ENCODE peak calls at places on chromosomes 13 and 19, in four cellular contexts. R, L, F and T are unnamed samples.
A peak's percentile ranks its signal among the peaks of the same experiment; 100 is the strongest.

GRCh38 chr13:102556806-102557205 is 40.0 kb upstream of the TPP2 start:
- DNase-seq in R (no peak), F (no peak), L (no peak), T (no peak)

GRCh38 chr13:41595298-41595697 is 137.9 kb downstream of the RGCC start:
- DNase-seq in R (no peak), F (no peak), L (no peak), T (no peak)

GRCh38 chr19:16033136-16033530 is 43.2 kb upstream of the TPM4 start:
- DNase-seq in F (no peak), L (no peak), R (no peak), T (no peak)

GRCh38 chr13:31043891-31044657 is 111.6 kb downstream of the TEX26 start:
- DNase-seq in R (peak; percentile 79), F (peak; percentile 83), L (peak; percentile 70), T (peak; percentile 94)

GRCh38 chr19:30689474-30689873 is 317.3 kb downstream of the ZNF536 start:
- DNase-seq in R (no peak), L (no peak), F (no peak), T (no peak)

GRCh38 chr13:47399599-47399998 is 502.7 kb upstream of the HTR2A start:
- DNase-seq in L (no peak), R (no peak), F (no peak), T (peak; percentile 60)

GRCh38 chr13:77168232-77168631 is 141.3 kb upstream of the FBXL3 start:
- DNase-seq in R (no peak), F (no peak), L (no peak), T (no peak)

GRCh38 chr13:47457631-47458030 is 543.4 kb downstream of the SUCLA2 start:
- DNase-seq in R (no peak), F (no peak), L (no peak), T (no peak)

GRCh38 chr19:4555657-4556561 is 3.6 kb downstream of the SEMA6B start:
- DNase-seq in F (no peak), L (no peak), R (no peak), T (peak; percentile 91)

GRCh38 chr13:48843630-48844380 is 131.9 kb upstream of the FNDC3A start:
- DNase-seq in L (no peak), F (no peak), R (no peak), T (no peak)

GRCh38 chr13:79194272-79194671 is 211.8 kb downstream of the RBM26 start:
- DNase-seq in L (no peak), F (no peak), R (no peak), T (no peak)

GRCh38 chr13:50171585-50172282 is 156.5 kb downstream of the KCNRG start:
- DNase-seq in L (no peak), R (no peak), F (no peak), T (no peak)

GRCh38 chr13:113123226-113124150 is 889 bp downstream of the F10 start:
- DNase-seq in R (no peak), L (no peak), F (no peak), T (peak; percentile 76)

GRCh38 chr19:50817941-50818858 is 5.4 kb downstream of the KLK1 start:
- DNase-seq in F (peak; percentile 75), L (peak; percentile 19), R (peak; percentile 91), T (peak; percentile 98)

GRCh38 chr19:30001794-30002193 is 59.8 kb downstream of the URI1 start:
- DNase-seq in L (no peak), R (no peak), F (no peak), T (no peak)

GRCh38 chr13:90454002-90454636 is 893.4 kb upstream of the MIR17HG start:
- DNase-seq in R (no peak), F (no peak), L (no peak), T (no peak)

GRCh38 chr13:56903710-56904109 is 237.0 kb upstream of the PRR20A start:
- DNase-seq in F (no peak), R (no peak), L (no peak), T (no peak)

GRCh38 chr19:3983936-3984583 is 1.2 kb downstream of the EEF2 start:
- DNase-seq in L (no peak), F (peak; percentile 61), R (peak; percentile 53), T (peak; percentile 56)

GRCh38 chr13:109155301-109155761 is 525.9 kb downstream of the MYO16 start:
- DNase-seq in R (no peak), L (no peak), F (no peak), T (no peak)

GRCh38 chr19:34808566-34808965 is 35.6 kb upstream of the ZNF599 start:
- DNase-seq in L (no peak), F (no peak), R (no peak), T (no peak)

DNA sequence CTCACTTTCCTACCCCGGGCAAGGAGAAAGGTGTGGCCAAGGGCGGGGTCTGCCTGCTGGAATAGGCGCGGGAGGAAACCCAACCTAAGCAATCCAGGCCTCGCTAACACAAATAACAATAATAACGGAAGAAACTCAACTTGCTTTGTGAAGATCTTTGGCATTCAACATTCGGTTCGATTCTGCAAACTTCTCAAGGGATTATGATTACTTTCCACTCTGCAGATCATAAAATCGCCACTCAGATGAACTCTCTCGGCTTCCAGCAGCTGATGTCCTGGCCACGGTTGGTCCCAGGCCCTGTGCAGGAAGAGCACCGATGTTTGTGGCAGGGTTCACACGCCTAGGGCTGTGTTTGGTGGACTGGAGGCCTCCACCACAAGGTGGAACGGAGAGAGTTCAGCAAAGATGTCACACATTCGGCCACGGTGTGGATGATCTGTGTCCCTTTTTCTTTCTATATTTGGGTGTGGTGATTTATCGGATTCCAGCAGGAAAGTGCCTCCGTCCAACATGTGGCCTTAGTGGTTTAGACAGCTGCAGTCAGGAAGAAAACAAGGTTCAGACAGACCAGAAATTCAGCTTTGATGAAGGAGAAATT is 420 bp upstream of the SHISA2 start:
- DNase-seq in L (no peak), R (no peak), F (no peak), T (no peak)
- H3K27me3 ChIP-seq in L (peaks cover 94% of the 10 kb centered on the region), R (no peaks in the 10 kb centered on the region), F (peaks cover 51% of the 10 kb centered on the region), T (peaks cover 13% of the 10 kb centered on the region)

GRCh38 chr19:39124136-39124764 is 1.3 kb upstream of the PAK4 start:
- DNase-seq in L (no peak), R (no peak), F (no peak), T (peak; percentile 63)
- H3K27ac ChIP-seq in L (no peak overlapping the region), R (no peak overlapping the region), F (no peak overlapping the region), T (peak overlapping the region; percentile 53)

GRCh38 chr13:94345374-94346195 is 133.9 kb downstream of the DCT start:
- DNase-seq in R (no peak), F (no peak), L (no peak), T (no peak)
- TF ChIP-seq CTCF in R (no peak), F (no peak), L (no peak), T (peak; percentile 58)

GRCh38 chr19:42176990-42177685 is 40.3 kb downstream of the DEDD2 start:
- DNase-seq in R (peak; percentile 61), L (peak; percentile 48), F (peak; percentile 71), T (peak; percentile 91)

GRCh38 chr19:42177686-42178019 is 39.8 kb downstream of the DEDD2 start:
- DNase-seq in R (no peak), F (no peak), L (no peak), T (no peak)

GRCh38 chr19:42175335-42175734 is 42.1 kb downstream of the DEDD2 start:
- DNase-seq in F (no peak), L (no peak), R (no peak), T (no peak)

GRCh38 chr19:42175952-42176648 is 41.4 kb downstream of the DEDD2 start:
- DNase-seq in F (no peak), R (no peak), L (no peak), T (peak; percentile 65)

DNA sequence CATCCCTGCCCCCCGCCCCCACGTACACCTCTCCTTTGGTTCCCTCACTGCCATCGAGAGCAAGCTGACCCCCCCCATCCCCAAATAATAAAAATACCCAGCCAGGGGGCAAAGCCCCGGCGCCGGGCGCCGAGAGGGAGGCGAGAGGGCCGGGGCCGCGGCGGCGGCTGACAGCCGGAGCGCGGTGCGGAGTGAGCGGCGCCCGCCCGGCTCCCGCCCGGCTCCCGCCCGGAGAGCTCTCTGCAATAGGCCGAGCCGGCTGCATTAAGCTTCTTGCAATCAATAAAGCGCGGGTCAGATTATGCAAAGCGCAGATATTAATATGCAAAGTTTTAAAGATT is 40.9 kb downstream of the DEDD2 start:
- DNase-seq in L (no peak), F (no peak), R (no peak), T (no peak)
- H3K27me3 ChIP-seq in L (peaks cover 86% of the 10 kb centered on the region), F (peaks cover 32% of the 10 kb centered on the region), R (peaks cover 2% of the 10 kb centered on the region), T (peaks cover 91% of the 10 kb centered on the region)

DNA sequence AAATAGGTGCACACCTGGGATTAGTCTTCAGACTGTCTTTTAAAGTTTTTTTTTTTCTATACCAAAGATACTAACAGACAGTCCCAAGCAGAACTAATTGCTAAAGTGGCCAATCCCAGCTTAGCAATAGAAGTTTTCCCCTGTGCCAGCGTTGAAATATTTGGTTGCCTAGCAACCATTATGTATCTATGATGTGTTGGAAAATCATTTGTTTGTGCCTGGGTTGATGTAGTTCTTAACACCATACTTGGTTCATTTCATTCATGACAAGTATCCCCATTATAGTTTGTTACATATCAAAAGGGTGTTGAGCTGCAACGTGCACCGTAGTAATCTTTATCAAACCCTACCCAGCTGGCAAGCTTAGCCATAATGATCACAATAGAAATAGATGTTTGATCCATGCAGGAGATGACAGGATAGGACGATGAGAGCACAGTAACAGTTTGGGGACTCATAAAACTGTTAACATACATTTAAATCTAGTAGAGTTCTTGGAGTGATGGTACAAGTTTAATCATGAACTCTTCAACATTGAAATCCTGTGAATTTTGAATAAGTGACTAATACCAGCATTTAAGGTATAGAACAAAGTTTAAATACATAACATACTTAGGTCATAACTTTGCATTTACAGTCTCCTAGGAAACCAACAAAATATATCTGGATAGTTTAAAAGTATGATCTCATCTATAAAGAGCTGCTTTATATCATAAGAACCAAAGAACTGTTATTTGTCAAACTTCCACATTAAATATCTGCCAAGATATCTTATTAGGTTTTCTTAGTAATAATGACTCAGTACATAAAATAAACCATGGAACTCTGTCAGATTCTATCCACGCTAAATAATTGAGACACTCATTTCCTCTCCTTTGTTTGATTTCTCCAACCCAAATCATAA is 73.4 kb downstream of the MBNL2 start:
- DNase-seq in L (no peak), F (no peak), R (no peak), T (no peak)
- H3K27ac ChIP-seq in L (peak overlapping the region; percentile 0), F (no peak overlapping the region), R (peak overlapping the region; percentile 51), T (peak overlapping the region; percentile 4)

GRCh38 chr19:58044391-58044790 is 10.6 kb downstream of the ZSCAN1 start:
- DNase-seq in F (no peak), R (no peak), L (no peak), T (no peak)
- TF ChIP-seq CTCF in F (no peak), R (no peak), L (no peak), T (no peak)